ENCODE peak calls at places on chromosomes 12 and 14, in five cellular contexts. One of them, this sample, is unnamed.

GRCh38 chr12:46874642-46875041 is 48.8 kb upstream of the SLC38A4 start:
- DNase-seq in fibroblast of lung: peak; percentile 5
- DNase-seq in IMR-90: peak; percentile 17
- DNase-seq in PC-3: no peak
- DNase-seq in keratinocyte: no peak
- DNase-seq in this sample: no peak

GRCh38 chr12:27431185-27431584 is 15.4 kb upstream of the SMCO2 start:
- DNase-seq in fibroblast of lung: no peak
- DNase-seq in IMR-90: no peak
- DNase-seq in PC-3: no peak
- DNase-seq in keratinocyte: no peak
- DNase-seq in this sample: no peak

GRCh38 chr14:34693228-34693939 is 21.0 kb downstream of the CFL2 start:
- DNase-seq in fibroblast of lung: no peak
- DNase-seq in IMR-90: no peak
- DNase-seq in PC-3: peak; percentile 32
- DNase-seq in keratinocyte: no peak
- DNase-seq in this sample: no peak

GRCh38 chr12:94844452-94844851 is 159.0 kb downstream of the NDUFA12 start:
- DNase-seq in fibroblast of lung: no peak
- DNase-seq in IMR-90: no peak
- DNase-seq in PC-3: no peak
- DNase-seq in keratinocyte: no peak
- DNase-seq in this sample: no peak

GRCh38 chr14:77208266-77208978 is 26.8 kb downstream of the TMEM63C start:
- DNase-seq in fibroblast of lung: peak; percentile 50
- DNase-seq in IMR-90: peak; percentile 53
- DNase-seq in PC-3: peak; percentile 87
- DNase-seq in keratinocyte: peak; percentile 19
- DNase-seq in this sample: peak; percentile 39

GRCh38 chr14:102439556-102439955 is 70.0 kb downstream of the ANKRD9 start:
- DNase-seq in fibroblast of lung: no peak
- DNase-seq in IMR-90: no peak
- DNase-seq in PC-3: no peak
- DNase-seq in keratinocyte: no peak
- DNase-seq in this sample: no peak

GRCh38 chr12:67594888-67595287 is 53.7 kb upstream of the DYRK2 start:
- DNase-seq in fibroblast of lung: peak; percentile 7
- DNase-seq in IMR-90: no peak
- DNase-seq in PC-3: peak; percentile 38
- DNase-seq in keratinocyte: no peak
- DNase-seq in this sample: no peak

GRCh38 chr12:53543539-53543938 is 36.3 kb upstream of the NPFF start:
- DNase-seq in fibroblast of lung: peak; percentile 68
- DNase-seq in IMR-90: peak; percentile 73
- DNase-seq in PC-3: peak; percentile 69
- DNase-seq in keratinocyte: no peak
- DNase-seq in this sample: peak; percentile 65

GRCh38 chr14:35384386-35385041 is 20.0 kb downstream of the NFKBIA start:
- DNase-seq in fibroblast of lung: peak; percentile 96
- DNase-seq in IMR-90: peak; percentile 99
- DNase-seq in PC-3: no peak
- DNase-seq in keratinocyte: no peak
- DNase-seq in this sample: peak; percentile 96

GRCh38 chr12:132739600-132740312 is 21.9 kb downstream of the ANKLE2 start:
- DNase-seq in fibroblast of lung: no peak
- DNase-seq in IMR-90: no peak
- DNase-seq in PC-3: no peak
- DNase-seq in keratinocyte: no peak
- DNase-seq in this sample: no peak

GRCh38 chr14:100122481-100123215 is 36.8 kb downstream of the DEGS2 start:
- DNase-seq in fibroblast of lung: no peak
- DNase-seq in IMR-90: no peak
- DNase-seq in PC-3: no peak
- DNase-seq in keratinocyte: no peak
- DNase-seq in this sample: no peak

GRCh38 chr12:81811778-81812125 is 52.6 kb upstream of the PPFIA2 start:
- DNase-seq in fibroblast of lung: no peak
- DNase-seq in IMR-90: no peak
- DNase-seq in PC-3: no peak
- DNase-seq in keratinocyte: no peak
- DNase-seq in this sample: no peak

GRCh38 chr12:81811066-81811777 is 52.1 kb upstream of the PPFIA2 start:
- DNase-seq in fibroblast of lung: peak; percentile 87
- DNase-seq in IMR-90: no peak
- DNase-seq in PC-3: no peak
- DNase-seq in keratinocyte: no peak
- DNase-seq in this sample: peak; percentile 54

GRCh38 chr12:81809829-81810595 is 50.9 kb upstream of the PPFIA2 start:
- DNase-seq in fibroblast of lung: peak; percentile 39
- DNase-seq in IMR-90: no peak
- DNase-seq in PC-3: no peak
- DNase-seq in keratinocyte: no peak
- DNase-seq in this sample: peak; percentile 9

GRCh38 chr12:81819991-81820633 is 61.0 kb upstream of the PPFIA2 start:
- DNase-seq in fibroblast of lung: peak; percentile 89
- DNase-seq in IMR-90: no peak
- DNase-seq in PC-3: no peak
- DNase-seq in keratinocyte: no peak
- DNase-seq in this sample: peak; percentile 36

DNA sequence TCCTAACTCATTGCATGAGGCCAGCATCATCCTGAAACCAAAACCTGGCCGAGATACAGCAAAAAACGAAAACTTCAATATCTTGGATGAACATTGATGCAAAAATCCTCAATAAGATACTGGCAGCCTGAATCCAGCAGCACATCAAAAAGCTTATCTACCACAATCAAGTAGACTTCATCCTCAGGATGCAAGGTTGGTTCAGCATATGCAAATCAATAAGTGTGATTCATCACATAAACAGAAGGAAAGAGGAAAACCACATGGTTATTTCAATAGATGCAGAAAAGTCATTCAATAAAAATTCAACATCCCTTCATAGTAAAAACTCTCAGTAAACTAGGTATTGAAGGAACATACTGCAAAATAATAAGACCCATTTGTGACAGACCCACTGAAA is 56.5 kb upstream of the PPFIA2 start:
- DNase-seq in fibroblast of lung: peak; percentile 76
- DNase-seq in IMR-90: no peak
- DNase-seq in PC-3: no peak
- DNase-seq in keratinocyte: no peak
- DNase-seq in this sample: no peak
- TF ChIP-seq CTCF in fibroblast of lung: no peak
- TF ChIP-seq CTCF in IMR-90: no peak
- TF ChIP-seq CTCF in PC-3: no peak
- TF ChIP-seq CTCF in keratinocyte: no peak
- TF ChIP-seq CTCF in this sample: no peak

DNA sequence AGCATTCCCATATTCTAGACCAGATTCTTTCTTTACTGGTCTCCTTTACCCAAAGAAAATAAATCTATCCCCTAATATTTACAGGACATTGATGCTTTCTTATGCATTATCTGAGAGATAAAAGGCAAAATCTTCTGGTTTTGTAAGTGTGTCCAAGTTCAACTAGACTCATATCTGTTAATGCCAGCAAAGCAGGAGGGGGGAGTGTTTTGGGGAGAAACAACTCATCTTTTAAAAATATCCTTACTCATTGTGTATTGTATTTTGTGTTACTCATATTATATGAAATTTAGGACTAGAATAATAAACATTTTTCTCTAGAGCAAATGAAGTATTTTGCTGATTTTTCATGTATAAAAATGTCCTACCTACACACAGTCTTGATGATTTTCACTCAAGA is 54.8 kb downstream of the SAMD4A start:
- DNase-seq in fibroblast of lung: peak; percentile 40
- DNase-seq in IMR-90: peak; percentile 81
- DNase-seq in PC-3: peak; percentile 40
- DNase-seq in keratinocyte: no peak
- DNase-seq in this sample: no peak
- H3K27ac ChIP-seq in fibroblast of lung: peak overlapping the region; percentile 14
- H3K27ac ChIP-seq in IMR-90: peak overlapping the region; percentile 31
- H3K27ac ChIP-seq in PC-3: no peak overlapping the region
- H3K27ac ChIP-seq in keratinocyte: no peak overlapping the region
- H3K27ac ChIP-seq in this sample: no peak overlapping the region

DNA sequence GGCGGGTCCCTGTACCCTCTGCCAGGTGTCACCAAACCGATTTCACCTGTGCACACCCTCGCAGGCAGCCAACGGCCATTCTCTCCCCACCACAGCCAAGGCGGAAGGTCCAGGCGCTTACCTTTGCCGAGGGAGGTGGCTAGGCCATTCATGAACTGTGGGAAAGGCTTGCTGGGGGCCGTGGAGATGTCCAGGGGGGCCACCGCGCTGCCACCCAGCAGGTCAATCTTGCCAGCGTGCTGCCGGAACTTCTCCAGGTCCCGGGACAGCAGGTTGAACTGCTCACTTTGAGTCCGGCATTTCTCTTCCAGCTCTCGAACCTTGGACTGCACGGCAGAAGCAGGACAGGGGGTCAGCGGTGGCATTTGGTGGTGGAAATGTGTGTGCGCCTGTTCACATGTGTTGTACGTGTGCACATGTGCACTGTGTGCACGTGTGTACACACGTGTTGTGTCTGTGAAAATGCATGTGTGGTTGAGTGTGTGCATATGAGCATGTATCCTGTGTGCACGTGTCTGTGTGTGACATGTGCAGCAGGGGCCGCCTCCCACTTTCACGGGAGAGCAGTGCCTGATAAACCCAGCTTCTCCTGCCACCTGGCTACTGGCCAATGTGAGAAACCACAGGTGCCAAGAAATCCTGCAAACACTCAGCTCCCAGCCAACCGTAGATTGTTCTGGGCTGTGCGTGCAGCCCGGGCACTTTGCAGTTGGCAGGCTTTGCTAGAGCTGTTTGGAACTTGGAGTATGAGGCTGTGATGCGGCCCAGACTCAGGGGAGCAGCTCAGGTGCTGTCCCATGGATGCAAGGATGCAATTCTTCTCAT is 118.9 kb downstream of the PIWIL1 start:
- DNase-seq in fibroblast of lung: no peak
- DNase-seq in IMR-90: no peak
- DNase-seq in PC-3: no peak
- DNase-seq in keratinocyte: no peak
- DNase-seq in this sample: no peak
- H3K4me3 ChIP-seq in fibroblast of lung: no peak overlapping the region
- H3K4me3 ChIP-seq in IMR-90: no peak overlapping the region
- H3K4me3 ChIP-seq in PC-3: no peak overlapping the region
- H3K4me3 ChIP-seq in keratinocyte: no peak overlapping the region
- H3K4me3 ChIP-seq in this sample: no peak overlapping the region

DNA sequence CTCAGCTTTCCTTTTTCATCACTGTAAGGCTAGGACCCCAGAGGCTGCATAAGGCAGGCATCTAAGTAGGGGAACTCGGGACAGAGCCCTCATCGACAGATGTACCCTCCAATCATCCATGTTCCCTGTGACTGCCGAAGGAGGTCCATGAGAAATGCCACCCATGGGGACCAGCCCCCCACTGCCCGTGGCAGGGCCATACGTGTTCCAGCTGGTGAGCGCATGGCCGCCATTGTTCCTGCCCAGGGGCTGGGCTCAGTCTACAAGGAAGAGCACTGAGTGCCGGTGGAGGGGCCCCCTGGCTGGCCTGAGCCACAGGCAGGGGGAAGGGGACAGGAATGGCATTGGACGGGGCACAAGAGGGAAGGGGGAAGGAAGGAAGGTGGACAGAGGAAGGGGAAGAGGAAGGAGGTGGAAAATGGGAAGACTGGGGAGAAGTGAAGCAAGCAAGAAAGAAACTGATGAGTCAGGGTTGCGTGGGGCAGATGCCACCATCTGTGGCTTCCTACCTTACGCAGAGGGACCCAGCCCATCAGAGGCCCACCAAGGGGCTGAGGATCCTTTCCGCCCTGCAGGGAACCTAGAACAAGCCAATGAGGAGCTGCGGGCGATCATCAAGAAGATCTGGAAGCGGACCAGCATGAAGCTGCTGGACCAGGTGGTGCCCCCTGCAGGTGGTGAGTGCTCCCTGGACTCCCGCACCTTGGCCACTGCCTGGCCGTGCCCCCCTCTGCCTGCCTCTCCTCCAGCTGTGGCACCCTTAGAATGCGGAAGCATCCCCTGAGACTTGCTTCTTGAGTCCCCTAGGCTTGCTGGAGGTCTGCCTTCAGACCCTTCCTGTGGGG is 120.6 kb upstream of the FKBP4 start:
- DNase-seq in fibroblast of lung: no peak
- DNase-seq in IMR-90: no peak
- DNase-seq in PC-3: no peak
- DNase-seq in keratinocyte: no peak
- DNase-seq in this sample: no peak
- TF ChIP-seq CTCF in fibroblast of lung: peak; percentile 8
- TF ChIP-seq CTCF in IMR-90: peak; percentile 4
- TF ChIP-seq CTCF in PC-3: peak; percentile 32
- TF ChIP-seq CTCF in keratinocyte: peak; percentile 19
- TF ChIP-seq CTCF in this sample: peak; percentile 41

GRCh38 chr12:19440916-19441315 is 1.6 kb downstream of the AEBP2 start:
- DNase-seq in fibroblast of lung: peak; percentile 69
- DNase-seq in IMR-90: peak; percentile 40
- DNase-seq in PC-3: no peak
- DNase-seq in keratinocyte: no peak
- DNase-seq in this sample: no peak

GRCh38 chr12:19436931-19437330 is 2.4 kb upstream of the AEBP2 start:
- DNase-seq in fibroblast of lung: no peak
- DNase-seq in IMR-90: no peak
- DNase-seq in PC-3: no peak
- DNase-seq in keratinocyte: no peak
- DNase-seq in this sample: no peak

GRCh38 chr12:19437996-19438395 is 1.3 kb upstream of the AEBP2 start:
- DNase-seq in fibroblast of lung: peak; percentile 23
- DNase-seq in IMR-90: no peak
- DNase-seq in PC-3: no peak
- DNase-seq in keratinocyte: no peak
- DNase-seq in this sample: no peak

GRCh38 chr12:19440019-19440858 is 947 bp downstream of the AEBP2 start:
- DNase-seq in fibroblast of lung: peak; percentile 49
- DNase-seq in IMR-90: peak; percentile 51
- DNase-seq in PC-3: peak; percentile 34
- DNase-seq in keratinocyte: no peak
- DNase-seq in this sample: peak; percentile 38

GRCh38 chr12:19439059-19440018 is at the start of gene AEBP2:
- DNase-seq in fibroblast of lung: peak; percentile 95
- DNase-seq in IMR-90: peak; percentile 95
- DNase-seq in PC-3: peak; percentile 87
- DNase-seq in keratinocyte: peak; percentile 32
- DNase-seq in this sample: peak; percentile 86
- H3K27ac ChIP-seq in fibroblast of lung: peak within 1 kb of the TSS; percentile 89
- H3K27ac ChIP-seq in IMR-90: peak within 1 kb of the TSS; percentile 97
- H3K27ac ChIP-seq in PC-3: no peak within 1 kb of the TSS
- H3K27ac ChIP-seq in keratinocyte: peak within 1 kb of the TSS; percentile 84
- H3K27ac ChIP-seq in this sample: peak within 1 kb of the TSS; percentile 59

GRCh38 chr12:100489326-100489725 is 15.7 kb downstream of the NR1H4 start:
- DNase-seq in fibroblast of lung: no peak
- DNase-seq in IMR-90: no peak
- DNase-seq in PC-3: no peak
- DNase-seq in keratinocyte: no peak
- DNase-seq in this sample: no peak
- H3K4me3 ChIP-seq in fibroblast of lung: no peak overlapping the region
- H3K4me3 ChIP-seq in IMR-90: no peak overlapping the region
- H3K4me3 ChIP-seq in PC-3: no peak overlapping the region
- H3K4me3 ChIP-seq in keratinocyte: no peak overlapping the region
- H3K4me3 ChIP-seq in this sample: no peak overlapping the region